ENCODE peak calls at places on chromosomes 13 and 19, in four cellular contexts. A, C, G and L are unnamed samples.

GRCh38 chr13:113928701-113929627 is 44.9 kb downstream of the C13orf46 start:
- DNase-seq in C (no peak), G (no peak), A (peak; percentile 82), L (no peak)

GRCh38 chr19:50926144-50926543 is 14.9 kb upstream of the KLK4 start:
- DNase-seq in C (no peak), A (no peak), G (no peak), L (no peak)

GRCh38 chr13:47310376-47310775 is 413.5 kb upstream of the HTR2A start:
- DNase-seq in A (no peak), G (no peak), C (no peak), L (no peak)

GRCh38 chr19:2586196-2586595 is 110.3 kb downstream of the GADD45B start:
- DNase-seq in A (no peak), G (no peak), C (no peak), L (no peak)

GRCh38 chr19:52778811-52779210 is 7.8 kb downstream of the ZNF600 start:
- DNase-seq in C (no peak), A (no peak), G (no peak), L (no peak)

GRCh38 chr19:29714953-29715694 is at the start of gene C19orf12:
- DNase-seq in C (no peak), G (peak; percentile 90), A (peak; percentile 73), L (no peak)

GRCh38 chr13:74005320-74006154 is 128.7 kb downstream of the KLF12 start:
- DNase-seq in C (no peak), G (no peak), A (no peak), L (no peak)

GRCh38 chr19:16449330-16449961 is 22.3 kb downstream of the EPS15L1 start:
- DNase-seq in A (no peak), C (no peak), G (no peak), L (no peak)

GRCh38 chr13:45833242-45833641 is 18.3 kb downstream of the SIAH3 start:
- DNase-seq in A (no peak), G (no peak), C (no peak), L (no peak)